ENCODE peak calls at places on chromosomes 3 and 15, in four cellular contexts. C, U, D and R are unnamed samples.

GRCh38 chr15:38490231-38490630 is 36.3 kb downstream of the FAM98B start:
- DNase-seq in C (no peak), U (no peak), D (peak), R (no peak)

GRCh38 chr3:107431048-107431297 is 53.7 kb downstream of the CCDC54 start:
- DNase-seq in C (no peak), U (peak), D (no peak), R (peak)

GRCh38 chr3:127762077-127762786 is 60.1 kb downstream of the MGLL start:
- DNase-seq in C (peak), U (peak), D (no peak), R (no peak)

GRCh38 chr15:56811586-56811985 is 78.3 kb upstream of the ZNF280D start:
- DNase-seq in C (no peak), U (no peak), D (no peak), R (no peak)

GRCh38 chr3:42489116-42489936 is 13.1 kb upstream of the VIPR1 start:
- DNase-seq in C (no peak), U (no peak), D (no peak), R (no peak)

GRCh38 chr3:58161435-58162398 is 49.1 kb downstream of the DNASE1L3 start:
- DNase-seq in C (no peak), U (no peak), D (peak), R (no peak)

GRCh38 chr3:138180375-138181029 is 5.8 kb upstream of the DBR1 start:
- DNase-seq in C (peak), U (no peak), D (peak), R (no peak)

GRCh38 chr15:60854858-60855568 is 374.1 kb downstream of the RORA start:
- DNase-seq in C (no peak), U (no peak), D (no peak), R (no peak)

GRCh38 chr3:17915341-17915740 is 172.9 kb upstream of the TBC1D5 start:
- DNase-seq in C (no peak), U (no peak), D (no peak), R (no peak)

GRCh38 chr3:142853270-142854163 is 35.4 kb downstream of the PCOLCE2 start:
- DNase-seq in C (no peak), U (no peak), D (peak), R (no peak)

GRCh38 chr3:194218646-194219453 is 82.9 kb downstream of the HES1 start:
- DNase-seq in C (no peak), U (no peak), D (no peak), R (no peak)

GRCh38 chr3:177124882-177125281 is 72.4 kb downstream of the TBL1XR1 start:
- DNase-seq in C (no peak), U (no peak), D (no peak), R (no peak)

GRCh38 chr3:94272030-94272429 is 209.2 kb downstream of the NSUN3 start:
- DNase-seq in C (no peak), U (no peak), D (no peak), R (no peak)

GRCh38 chr3:112973325-112974177 is 1.4 kb downstream of the CD200R1 start:
- DNase-seq in C (no peak), U (no peak), D (no peak), R (no peak)

GRCh38 chr3:57557088-57557537 is 1.0 kb downstream of the PDE12 start:
- DNase-seq in C (no peak), U (no peak), D (peak), R (no peak)

GRCh38 chr3:152151216-152151874 is 117.4 kb upstream of the MBNL1 start:
- DNase-seq in C (no peak), U (no peak), D (no peak), R (no peak)

GRCh38 chr3:182605882-182606611 is 187.3 kb upstream of the ATP11B start:
- DNase-seq in C (no peak), U (no peak), D (no peak), R (no peak)

GRCh38 chr3:113552851-113553250 is 20.5 kb downstream of the SIDT1 start:
- DNase-seq in C (no peak), U (no peak), D (no peak), R (no peak)

GRCh38 chr3:30399394-30400181 is 206.8 kb upstream of the TGFBR2 start:
- DNase-seq in C (no peak), U (no peak), D (no peak), R (no peak)

GRCh38 chr15:78492841-78493240 is 14.5 kb upstream of the HYKK start:
- DNase-seq in C (no peak), U (no peak), D (no peak), R (no peak)

GRCh38 chr3:79086514-79086913 is 681.3 kb downstream of the ROBO1 start:
- DNase-seq in C (peak), U (peak), D (peak), R (peak)

GRCh38 chr15:93428807-93429351 is 339.9 kb upstream of the RGMA start:
- DNase-seq in C (no peak), U (no peak), D (no peak), R (no peak)

GRCh38 chr3:38150780-38151528 is 12.5 kb downstream of the MYD88 start:
- DNase-seq in C (no peak), U (no peak), D (no peak), R (no peak)

GRCh38 chr15:41241251-41241964 is 10.3 kb downstream of the CHP1 start:
- DNase-seq in C (peak), U (no peak), D (no peak), R (no peak)

GRCh38 chr3:172836390-172836997 is 86.0 kb downstream of the ECT2 start:
- DNase-seq in C (peak), U (no peak), D (peak), R (peak)

GRCh38 chr3:54877675-54878544 is 49.9 kb downstream of the LRTM1 start:
- DNase-seq in C (no peak), U (no peak), D (no peak), R (no peak)

GRCh38 chr3:64293121-64293520 is 67.9 kb upstream of the PRICKLE2 start:
- DNase-seq in C (no peak), U (no peak), D (no peak), R (no peak)

GRCh38 chr15:25688166-25688565 is 175.0 kb downstream of the ATP10A start:
- DNase-seq in C (no peak), U (no peak), D (no peak), R (no peak)

GRCh38 chr3:48696156-48696555 is 10.4 kb upstream of the NCKIPSD start:
- DNase-seq in C (no peak), U (no peak), D (no peak), R (no peak)

GRCh38 chr3:175869398-175869797 is 1010.3 kb downstream of the NAALADL2 start:
- DNase-seq in C (no peak), U (no peak), D (no peak), R (no peak)

GRCh38 chr3:195443391-195443989 is 670 bp upstream of the ACAP2 start:
- DNase-seq in C (peak), U (no peak), D (no peak), R (no peak)

GRCh38 chr3:120682095-120682681 is at the start of gene HGD:
- DNase-seq in C (no peak), U (no peak), D (no peak), R (no peak)

GRCh38 chr3:27209595-27210264 is 159.5 kb downstream of the NEK10 start:
- DNase-seq in C (no peak), U (no peak), D (no peak), R (no peak)

GRCh38 chr3:66113542-66113941 is 74.8 kb upstream of the MAGI1 start:
- DNase-seq in C (no peak), U (no peak), D (no peak), R (no peak)